ENCODE peak calls at places on chromosomes 4 and X, in six cellular contexts. C is transverse colon, J is K562, F is sigmoid colon, Q is breast epithelium, N is HepG2. L is an unnamed sample.

GRCh38 chrX:18983711-18984380 is at the start of gene PHKA2:
- DNase-seq in C (peak; percentile 64), Q (peak; percentile 20), N (peak; percentile 29), J (peak; percentile 70), F (peak; percentile 70), L (peak; percentile 14)

GRCh38 chr4:41505161-41505653 is 32.8 kb upstream of the LIMCH1 start:
- DNase-seq in Q (peak; percentile 50), F (no peak), C (no peak), J (no peak), N (no peak), L (no peak)

GRCh38 chr4:110950721-110951120 is 327.8 kb upstream of the PITX2 start:
- DNase-seq in J (no peak), C (no peak), N (no peak), F (no peak), Q (no peak), L (no peak)

GRCh38 chr4:165493359-165493758 is 114.6 kb downstream of the CPE start:
- DNase-seq in J (peak; percentile 52), F (peak; percentile 85), N (peak; percentile 27), C (peak; percentile 70), Q (no peak), L (peak; percentile 54)

GRCh38 chrX:123340691-123341090 is 156.6 kb downstream of the GRIA3 start:
- DNase-seq in J (no peak), C (no peak), Q (no peak), N (no peak), F (no peak), L (no peak)

GRCh38 chr4:187128226-187128625 is 404.6 kb upstream of the FAT1 start:
- DNase-seq in C (no peak), F (no peak), J (no peak), Q (no peak), N (no peak), L (no peak)

GRCh38 chrX:116605576-116605975 is 142.8 kb upstream of the CT83 start:
- DNase-seq in J (no peak), F (no peak), N (no peak), Q (no peak), C (no peak), L (no peak)

GRCh38 chr4:30094866-30095265 is 625.3 kb upstream of the PCDH7 start:
- DNase-seq in C (no peak), Q (no peak), F (no peak), J (no peak), N (no peak), L (no peak)

GRCh38 chrX:128805236-128805635 is 718.1 kb downstream of the SMARCA1 start:
- DNase-seq in Q (no peak), N (no peak), J (no peak), F (no peak), C (no peak), L (no peak)

GRCh38 chr4:85828295-85828910 is 353.5 kb downstream of the ARHGAP24 start:
- DNase-seq in C (no peak), F (no peak), N (no peak), Q (no peak), J (no peak), L (no peak)

GRCh38 chr4:18935956-18936355 is 914.4 kb upstream of the LCORL start:
- DNase-seq in C (no peak), Q (no peak), N (no peak), J (no peak), F (no peak), L (no peak)

GRCh38 chr4:88219099-88219498 is 60.7 kb upstream of the ABCG2 start:
- DNase-seq in F (no peak), C (no peak), J (peak; percentile 30), N (peak; percentile 30), Q (no peak), L (peak; percentile 25)

GRCh38 chr4:70725633-70726032 is 3.9 kb downstream of the RUFY3 start:
- DNase-seq in N (no peak), F (no peak), Q (no peak), J (no peak), C (no peak), L (no peak)

GRCh38 chr4:126046081-126046614 is 731.4 kb downstream of the FAT4 start:
- DNase-seq in J (no peak), Q (no peak), N (no peak), C (no peak), F (no peak), L (no peak)

GRCh38 chr4:117783716-117784115 is 250.6 kb upstream of the NDST3 start:
- DNase-seq in F (no peak), Q (no peak), C (no peak), J (no peak), N (no peak), L (no peak)

GRCh38 chr4:60682901-60683300 is 517.2 kb upstream of the ADGRL3 start:
- DNase-seq in N (no peak), Q (no peak), F (no peak), J (no peak), C (no peak), L (no peak)

GRCh38 chrX:68692651-68693050 is 45.2 kb downstream of the STARD8 start:
- DNase-seq in J (no peak), F (no peak), C (no peak), Q (no peak), N (no peak), L (no peak)

GRCh38 chrX:130497531-130497930 is 95.7 kb downstream of the RBMX2 start:
- DNase-seq in F (no peak), N (no peak), C (no peak), Q (no peak), J (no peak), L (no peak)

GRCh38 chr4:157315968-157316367 is 95.4 kb downstream of the GRIA2 start:
- DNase-seq in F (no peak), Q (no peak), J (no peak), C (no peak), N (no peak), L (no peak)

GRCh38 chr4:6716018-6716911 is at the start of gene BLOC1S4:
- DNase-seq in F (peak; percentile 94), N (peak; percentile 80), C (peak; percentile 90), Q (peak; percentile 70), J (peak; percentile 95), L (peak; percentile 80)

GRCh38 chr4:6716958-6717655 is 1.1 kb downstream of the BLOC1S4 start:
- DNase-seq in C (no peak), F (no peak), J (no peak), Q (no peak), N (no peak), L (no peak)

GRCh38 chr4:6718932-6719610 is 3.1 kb downstream of the BLOC1S4 start:
- DNase-seq in F (no peak), N (no peak), J (no peak), C (no peak), Q (no peak), L (no peak)

GRCh38 chr4:6714954-6715353 is 1.0 kb upstream of the BLOC1S4 start:
- DNase-seq in F (no peak), C (no peak), N (no peak), J (no peak), Q (no peak), L (no peak)

GRCh38 chr4:6715704-6716017 is 313 bp upstream of the BLOC1S4 start:
- DNase-seq in Q (no peak), N (no peak), J (no peak), F (no peak), C (no peak), L (no peak)
- H3K4me3 ChIP-seq in Q (peak overlapping the region; percentile 83), N (peak overlapping the region; percentile 93), J (peak overlapping the region; percentile 58), F (peak overlapping the region; percentile 81), C (peak overlapping the region; percentile 78), L (peak overlapping the region; percentile 78)

GRCh38 chrX:24184018-24184417 is 34.5 kb downstream of the ZFX start:
- DNase-seq in N (no peak), C (no peak), F (no peak), J (no peak), Q (no peak), L (no peak)
- H3K27ac ChIP-seq in N (peak overlapping the region; percentile 35), C (no peak overlapping the region), F (no peak overlapping the region), J (no peak overlapping the region), Q (no peak overlapping the region), L (no peak overlapping the region)

GRCh38 chrX:136767104-136767941 is 13.4 kb downstream of the ARHGEF6 start:
- DNase-seq in F (peak; percentile 87), C (peak; percentile 64), N (peak; percentile 1), J (peak; percentile 67), Q (peak; percentile 30), L (peak; percentile 40)

GRCh38 chrX:136768469-136769084 is 12.2 kb downstream of the ARHGEF6 start:
- DNase-seq in N (no peak), C (peak; percentile 37), Q (no peak), J (peak; percentile 58), F (peak; percentile 73), L (no peak)

GRCh38 chrX:136765957-136766356 is 14.8 kb downstream of the ARHGEF6 start:
- DNase-seq in C (no peak), J (no peak), F (no peak), Q (no peak), N (no peak), L (no peak)

GRCh38 chrX:136764206-136764605 is 16.5 kb downstream of the ARHGEF6 start:
- DNase-seq in N (no peak), C (no peak), Q (no peak), J (no peak), F (no peak), L (no peak)

GRCh38 chrX:136766785-136767103 is 14.0 kb downstream of the ARHGEF6 start:
- DNase-seq in J (no peak), N (no peak), F (no peak), Q (no peak), C (no peak), L (no peak)
- TF ChIP-seq POLR2AphosphoS5 in J (no peak), N (no peak), F (no peak), Q (no peak), C (no peak), L (no peak)

DNA sequence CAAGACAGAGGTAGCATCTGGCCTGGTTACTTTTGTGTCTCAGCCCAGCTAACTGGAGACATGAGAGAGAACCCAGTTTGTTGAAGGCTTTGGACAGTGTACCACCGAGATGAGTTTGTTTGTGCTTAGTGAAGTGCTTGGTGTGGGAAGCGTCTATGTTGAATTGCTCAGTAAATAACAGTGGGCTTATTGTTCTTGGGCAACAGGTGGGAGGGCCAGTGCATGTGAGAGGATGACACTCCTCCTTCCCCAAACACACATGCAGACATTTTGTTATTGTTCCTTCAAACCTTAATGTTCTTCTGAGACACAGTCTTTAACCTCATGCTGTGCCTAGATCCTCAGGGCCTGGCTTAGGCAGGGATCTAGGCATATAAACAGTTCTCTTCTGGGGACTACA is 39.7 kb downstream of the MSN start:
- DNase-seq in C (no peak), Q (no peak), F (no peak), J (no peak), N (no peak), L (no peak)
- H3K4me3 ChIP-seq in C (no peak overlapping the region), Q (no peak overlapping the region), F (no peak overlapping the region), J (no peak overlapping the region), N (no peak overlapping the region), L (no peak overlapping the region)